ENCODE peak calls at places on chromosome 1, in seven cellular contexts. R is activated T-cell treated with anti-CD3 and anti-CD28 coated beads for 24 hours; M is activated naive CD4-positive, alpha-beta T cell treated with anti-CD3 and anti-CD28 coated beads for 36 hours; Y is lung microvascular endothelial cell; V is osteocyte; H is mesothelial cell of epicardium; I is foreskin melanocyte. U is an unnamed sample.

GRCh38 chr1:161172776-161173376 is 4.4 kb downstream of the B4GALT3 start:
- DNase-seq in R (no peak), M (no peak), Y (peak), V (no peak), H (no peak), I (no peak), U (no peak)

GRCh38 chr1:236398538-236398937 is 4.5 kb downstream of the EDARADD start:
- DNase-seq in R (no peak), M (no peak), Y (no peak), V (peak), H (no peak), I (no peak), U (no peak)

GRCh38 chr1:17098440-17099317 is 20.6 kb downstream of the PADI2 start:
- DNase-seq in R (no peak), M (no peak), Y (no peak), V (no peak), H (no peak), I (no peak), U (no peak)

GRCh38 chr1:197391303-197392226 is 123.5 kb downstream of the CRB1 start:
- DNase-seq in R (no peak), M (no peak), Y (no peak), V (no peak), H (no peak), I (no peak), U (no peak)

GRCh38 chr1:219917851-219918466 is 10.4 kb downstream of the SLC30A10 start:
- DNase-seq in R (no peak), M (no peak), Y (no peak), V (no peak), H (no peak), I (no peak), U (no peak)

GRCh38 chr1:167093863-167094516 is at the start of gene STYXL2:
- DNase-seq in R (no peak), M (no peak), Y (no peak), V (no peak), H (no peak), I (no peak), U (no peak)

GRCh38 chr1:54904476-54905048 is 17.6 kb upstream of the DHCR24 start:
- DNase-seq in R (no peak), M (no peak), Y (peak), V (no peak), H (no peak), I (peak), U (no peak)

GRCh38 chr1:172390620-172391491 is 29.6 kb upstream of the C1orf105 start:
- DNase-seq in R (no peak), M (no peak), Y (no peak), V (no peak), H (no peak), I (no peak), U (no peak)

GRCh38 chr1:22932803-22933470 is 39.7 kb downstream of the LACTBL1 start:
- DNase-seq in R (no peak), M (no peak), Y (no peak), V (no peak), H (no peak), I (no peak), U (no peak)

GRCh38 chr1:208450958-208451357 is 206.8 kb upstream of the PLXNA2 start:
- DNase-seq in R (no peak), M (no peak), Y (no peak), V (no peak), H (no peak), I (no peak), U (no peak)

GRCh38 chr1:85616011-85616705 is 35.6 kb downstream of the CCN1 start:
- DNase-seq in R (no peak), M (no peak), Y (no peak), V (no peak), H (no peak), I (no peak), U (no peak)

GRCh38 chr1:27562483-27563406 is 41.2 kb downstream of the AHDC1 start:
- DNase-seq in R (no peak), M (no peak), Y (no peak), V (no peak), H (no peak), I (no peak), U (no peak)

GRCh38 chr1:44884746-44885145 is 41.7 kb upstream of the PTCH2 start:
- DNase-seq in R (no peak), M (no peak), Y (peak), V (no peak), H (no peak), I (no peak), U (no peak)

GRCh38 chr1:40305451-40305850 is 11.6 kb downstream of the COL9A2 start:
- DNase-seq in R (no peak), M (peak), Y (no peak), V (peak), H (no peak), I (no peak), U (no peak)

GRCh38 chr1:76336951-76337371 is 262.4 kb downstream of the ST6GALNAC3 start:
- DNase-seq in R (no peak), M (no peak), Y (no peak), V (peak), H (peak), I (no peak), U (no peak)

GRCh38 chr1:232226197-232226681 is 403.7 kb downstream of the SIPA1L2 start:
- DNase-seq in R (no peak), M (peak), Y (peak), V (no peak), H (no peak), I (peak), U (no peak)

GRCh38 chr1:227808566-227808965 is 6.9 kb upstream of the PRSS38 start:
- DNase-seq in R (no peak), M (no peak), Y (no peak), V (no peak), H (no peak), I (peak), U (no peak)

GRCh38 chr1:121444096-121444495 is 259.3 kb downstream of the SRGAP2C start:
- DNase-seq in R (no peak), M (no peak), Y (no peak), V (no peak), H (no peak), I (no peak), U (no peak)

U was measured in vagina.